ENCODE peak calls at places on chromosomes 1 and 21, in five cellular contexts. One of them, this sample, is unnamed.

GRCh38 chr21:44785620-44786344 is 15.8 kb downstream of the UBE2G2 start:
- DNase-seq in tibial artery: no peak
- DNase-seq in left ventricle myocardium inferior: no peak
- DNase-seq in transverse colon: no peak
- DNase-seq in CD8-positive, alpha-beta memory T cell: no peak
- DNase-seq in this sample: no peak

GRCh38 chr1:156126043-156126700 is 11.7 kb downstream of the LMNA start:
- DNase-seq in left ventricle myocardium inferior: peak; percentile 93
- DNase-seq in tibial artery: peak; percentile 94
- DNase-seq in CD8-positive, alpha-beta memory T cell: peak; percentile 76
- DNase-seq in transverse colon: peak; percentile 82
- DNase-seq in this sample: peak; percentile 45

GRCh38 chr1:99850458-99850974 is 355 bp downstream of the AGL start:
- DNase-seq in tibial artery: no peak
- DNase-seq in CD8-positive, alpha-beta memory T cell: no peak
- DNase-seq in transverse colon: no peak
- DNase-seq in left ventricle myocardium inferior: no peak
- DNase-seq in this sample: no peak

GRCh38 chr21:42887321-42887720 is 5.8 kb upstream of the NDUFV3 start:
- DNase-seq in left ventricle myocardium inferior: no peak
- DNase-seq in tibial artery: no peak
- DNase-seq in CD8-positive, alpha-beta memory T cell: no peak
- DNase-seq in transverse colon: no peak
- DNase-seq in this sample: no peak

GRCh38 chr1:64234714-64235113 is 31.3 kb downstream of the UBE2U start:
- DNase-seq in tibial artery: no peak
- DNase-seq in transverse colon: no peak
- DNase-seq in left ventricle myocardium inferior: no peak
- DNase-seq in CD8-positive, alpha-beta memory T cell: no peak
- DNase-seq in this sample: no peak

GRCh38 chr1:207858271-207858670 is 52.7 kb downstream of the CD34 start:
- DNase-seq in CD8-positive, alpha-beta memory T cell: no peak
- DNase-seq in tibial artery: no peak
- DNase-seq in left ventricle myocardium inferior: no peak
- DNase-seq in transverse colon: no peak
- DNase-seq in this sample: no peak

GRCh38 chr1:110348050-110348449 is 8.9 kb downstream of the RBM15 start:
- DNase-seq in tibial artery: no peak
- DNase-seq in transverse colon: no peak
- DNase-seq in left ventricle myocardium inferior: no peak
- DNase-seq in CD8-positive, alpha-beta memory T cell: no peak
- DNase-seq in this sample: no peak

GRCh38 chr21:38258803-38259485 is 2.2 kb downstream of the KCNJ15 start:
- DNase-seq in CD8-positive, alpha-beta memory T cell: no peak
- DNase-seq in tibial artery: no peak
- DNase-seq in left ventricle myocardium inferior: no peak
- DNase-seq in transverse colon: no peak
- DNase-seq in this sample: no peak

GRCh38 chr21:27152996-27153395 is 186.1 kb upstream of the ADAMTS5 start:
- DNase-seq in left ventricle myocardium inferior: no peak
- DNase-seq in tibial artery: no peak
- DNase-seq in transverse colon: no peak
- DNase-seq in CD8-positive, alpha-beta memory T cell: no peak
- DNase-seq in this sample: no peak

GRCh38 chr1:164651378-164651951 is 92.5 kb downstream of the PBX1 start:
- DNase-seq in tibial artery: peak; percentile 33
- DNase-seq in CD8-positive, alpha-beta memory T cell: no peak
- DNase-seq in left ventricle myocardium inferior: no peak
- DNase-seq in transverse colon: peak; percentile 75
- DNase-seq in this sample: peak; percentile 96

GRCh38 chr1:116460261-116460660 is 87.2 kb downstream of the ATP1A1 start:
- DNase-seq in left ventricle myocardium inferior: no peak
- DNase-seq in CD8-positive, alpha-beta memory T cell: no peak
- DNase-seq in transverse colon: no peak
- DNase-seq in tibial artery: no peak
- DNase-seq in this sample: no peak

GRCh38 chr1:2455757-2456156 is 20.3 kb upstream of the PLCH2 start:
- DNase-seq in tibial artery: no peak
- DNase-seq in left ventricle myocardium inferior: no peak
- DNase-seq in transverse colon: no peak
- DNase-seq in CD8-positive, alpha-beta memory T cell: no peak
- DNase-seq in this sample: no peak

GRCh38 chr1:118396824-118397530 is 211.9 kb upstream of the SPAG17 start:
- DNase-seq in CD8-positive, alpha-beta memory T cell: no peak
- DNase-seq in tibial artery: no peak
- DNase-seq in transverse colon: no peak
- DNase-seq in left ventricle myocardium inferior: no peak
- DNase-seq in this sample: no peak

GRCh38 chr1:173103006-173103405 is 52.3 kb upstream of the TNFSF18 start:
- DNase-seq in left ventricle myocardium inferior: no peak
- DNase-seq in tibial artery: no peak
- DNase-seq in transverse colon: no peak
- DNase-seq in CD8-positive, alpha-beta memory T cell: no peak
- DNase-seq in this sample: no peak

GRCh38 chr21:46608672-46609111 is 3.8 kb upstream of the S100B start:
- DNase-seq in left ventricle myocardium inferior: no peak
- DNase-seq in transverse colon: no peak
- DNase-seq in CD8-positive, alpha-beta memory T cell: no peak
- DNase-seq in tibial artery: no peak
- DNase-seq in this sample: no peak

GRCh38 chr1:186295980-186296379 is 79.1 kb downstream of the TPR start:
- DNase-seq in CD8-positive, alpha-beta memory T cell: no peak
- DNase-seq in left ventricle myocardium inferior: no peak
- DNase-seq in transverse colon: no peak
- DNase-seq in tibial artery: no peak
- DNase-seq in this sample: peak; percentile 24

GRCh38 chr1:11067716-11068495 is 8.1 kb upstream of the SRM start:
- DNase-seq in CD8-positive, alpha-beta memory T cell: no peak
- DNase-seq in transverse colon: no peak
- DNase-seq in tibial artery: no peak
- DNase-seq in left ventricle myocardium inferior: no peak
- DNase-seq in this sample: no peak

DNA sequence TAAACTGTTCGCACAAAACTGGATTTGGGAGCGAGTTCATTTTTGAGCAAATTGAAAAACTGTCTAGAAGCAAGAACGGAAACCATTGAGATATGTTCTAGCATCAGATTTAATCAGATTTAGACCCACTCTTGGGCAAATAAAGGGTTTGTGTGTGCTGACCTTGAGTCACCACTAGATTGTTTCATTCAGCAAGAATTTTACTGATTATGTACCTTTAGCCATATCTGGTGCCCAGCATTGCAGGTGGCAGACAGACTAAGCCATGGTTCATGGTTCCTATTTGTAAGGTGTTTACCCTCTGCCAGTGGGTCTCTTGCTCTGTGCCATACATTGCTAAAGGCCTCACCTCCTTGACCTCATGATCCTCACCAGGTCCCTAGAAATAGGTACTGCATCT is 1.4 kb downstream of the NUDC start:
- DNase-seq in left ventricle myocardium inferior: no peak
- DNase-seq in transverse colon: no peak
- DNase-seq in CD8-positive, alpha-beta memory T cell: no peak
- DNase-seq in tibial artery: no peak
- DNase-seq in this sample: no peak
- H3K4me3 ChIP-seq in left ventricle myocardium inferior: peak overlapping the region; percentile 92
- H3K4me3 ChIP-seq in transverse colon: no peak overlapping the region
- H3K4me3 ChIP-seq in CD8-positive, alpha-beta memory T cell: peak overlapping the region; percentile 77
- H3K4me3 ChIP-seq in tibial artery: peak overlapping the region; percentile 91
- H3K4me3 ChIP-seq in this sample: no peak overlapping the region

GRCh38 chr1:51621161-51621560 is 4.3 kb downstream of the OSBPL9 start:
- DNase-seq in transverse colon: no peak
- DNase-seq in CD8-positive, alpha-beta memory T cell: no peak
- DNase-seq in left ventricle myocardium inferior: no peak
- DNase-seq in tibial artery: no peak
- DNase-seq in this sample: no peak

GRCh38 chr1:51620470-51620869 is 3.6 kb downstream of the OSBPL9 start:
- DNase-seq in tibial artery: no peak
- DNase-seq in left ventricle myocardium inferior: no peak
- DNase-seq in CD8-positive, alpha-beta memory T cell: no peak
- DNase-seq in transverse colon: no peak
- DNase-seq in this sample: peak; percentile 39

GRCh38 chr1:51616490-51616889 is 402 bp upstream of the OSBPL9 start:
- DNase-seq in CD8-positive, alpha-beta memory T cell: no peak
- DNase-seq in transverse colon: no peak
- DNase-seq in left ventricle myocardium inferior: no peak
- DNase-seq in tibial artery: no peak
- DNase-seq in this sample: no peak

GRCh38 chr1:51616903-51617708 is at the start of gene OSBPL9:
- DNase-seq in left ventricle myocardium inferior: peak; percentile 87
- DNase-seq in transverse colon: peak; percentile 92
- DNase-seq in tibial artery: peak; percentile 92
- DNase-seq in CD8-positive, alpha-beta memory T cell: peak; percentile 83
- DNase-seq in this sample: peak; percentile 88

DNA sequence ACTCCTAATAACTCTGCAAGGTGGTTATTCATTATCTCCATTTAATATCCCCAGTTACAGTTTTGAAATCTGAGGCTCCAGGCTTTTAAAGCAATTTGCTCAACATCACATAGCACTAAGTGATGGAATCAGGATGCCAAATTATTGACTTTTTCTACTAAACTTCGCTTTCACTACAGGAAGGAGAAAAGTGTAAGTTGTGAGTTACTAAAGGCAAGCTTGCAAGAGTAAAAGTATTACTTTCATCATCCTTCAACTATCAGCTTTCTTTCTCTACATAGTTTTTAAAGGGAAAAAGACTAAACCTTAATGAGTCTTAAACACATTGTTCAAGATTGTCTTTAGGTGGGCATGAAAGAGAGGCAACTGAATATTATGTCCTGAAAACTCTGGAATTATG is 1.8 kb downstream of the OSBPL9 start:
- DNase-seq in transverse colon: no peak
- DNase-seq in CD8-positive, alpha-beta memory T cell: no peak
- DNase-seq in left ventricle myocardium inferior: no peak
- DNase-seq in tibial artery: no peak
- DNase-seq in this sample: no peak
- H3K4me3 ChIP-seq in transverse colon: no peak overlapping the region
- H3K4me3 ChIP-seq in CD8-positive, alpha-beta memory T cell: no peak overlapping the region
- H3K4me3 ChIP-seq in left ventricle myocardium inferior: peak overlapping the region; percentile 85
- H3K4me3 ChIP-seq in tibial artery: peak overlapping the region; percentile 76
- H3K4me3 ChIP-seq in this sample: no peak overlapping the region

GRCh38 chr1:23116216-23116836 is 52.3 kb downstream of the LUZP1 start:
- DNase-seq in left ventricle myocardium inferior: no peak
- DNase-seq in CD8-positive, alpha-beta memory T cell: no peak
- DNase-seq in transverse colon: no peak
- DNase-seq in tibial artery: no peak
- DNase-seq in this sample: no peak

GRCh38 chr1:23118407-23118806 is 50.2 kb downstream of the LUZP1 start:
- DNase-seq in left ventricle myocardium inferior: no peak
- DNase-seq in transverse colon: no peak
- DNase-seq in CD8-positive, alpha-beta memory T cell: no peak
- DNase-seq in tibial artery: no peak
- DNase-seq in this sample: no peak

GRCh38 chr1:23120383-23120782 is 48.3 kb downstream of the LUZP1 start:
- DNase-seq in transverse colon: no peak
- DNase-seq in left ventricle myocardium inferior: no peak
- DNase-seq in CD8-positive, alpha-beta memory T cell: no peak
- DNase-seq in tibial artery: no peak
- DNase-seq in this sample: no peak

GRCh38 chr1:23116921-23117699 is 51.5 kb downstream of the LUZP1 start:
- DNase-seq in CD8-positive, alpha-beta memory T cell: no peak
- DNase-seq in left ventricle myocardium inferior: no peak
- DNase-seq in transverse colon: no peak
- DNase-seq in tibial artery: no peak
- DNase-seq in this sample: no peak

DNA sequence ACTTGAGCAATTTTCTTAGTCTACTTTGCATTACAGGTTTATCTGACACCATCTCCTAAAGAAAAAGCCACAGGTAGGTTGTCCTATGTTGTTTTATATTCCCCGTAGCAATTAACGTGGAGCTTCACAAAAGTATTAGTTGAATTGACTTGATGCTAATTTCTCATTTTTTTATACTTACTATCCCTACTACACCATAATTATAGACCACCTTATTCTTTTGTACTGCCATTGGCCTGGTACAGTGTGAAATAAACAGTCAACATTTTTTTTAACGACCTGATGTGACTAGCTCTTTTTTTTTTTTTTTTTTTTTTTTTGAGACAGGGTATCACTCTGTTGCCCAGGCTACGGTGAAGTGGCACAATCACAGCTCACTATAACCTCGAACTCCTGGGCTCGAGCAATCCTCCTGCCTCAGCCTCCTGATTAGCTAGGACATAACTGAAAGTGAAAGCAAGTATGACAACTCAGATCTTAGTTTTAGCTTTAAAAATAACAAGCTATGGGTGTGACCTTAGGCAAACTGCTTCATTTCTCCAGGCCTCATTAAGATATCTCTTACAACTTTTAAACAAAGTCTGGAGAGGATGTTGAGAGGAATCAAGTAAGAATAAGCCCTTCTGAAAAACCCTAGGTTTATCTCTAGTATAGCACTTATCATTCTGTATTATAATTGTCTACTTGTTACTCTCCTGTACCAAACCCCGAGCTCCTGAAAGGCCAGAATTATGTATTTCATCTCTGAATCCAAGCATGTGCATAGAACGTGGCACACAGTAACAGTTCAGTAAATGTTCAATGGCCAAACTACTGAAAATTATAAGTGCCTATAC is 49.5 kb downstream of the LUZP1 start:
- DNase-seq in transverse colon: peak; percentile 19
- DNase-seq in tibial artery: no peak
- DNase-seq in left ventricle myocardium inferior: no peak
- DNase-seq in CD8-positive, alpha-beta memory T cell: peak; percentile 41
- DNase-seq in this sample: peak; percentile 48
- H3K4me3 ChIP-seq in transverse colon: no peak overlapping the region
- H3K4me3 ChIP-seq in tibial artery: peak overlapping the region; percentile 6
- H3K4me3 ChIP-seq in left ventricle myocardium inferior: peak overlapping the region; percentile 38
- H3K4me3 ChIP-seq in CD8-positive, alpha-beta memory T cell: peak overlapping the region; percentile 52
- H3K4me3 ChIP-seq in this sample: no peak overlapping the region

GRCh38 chr1:204362984-204363334 is 3.2 kb upstream of the PLEKHA6 start:
- DNase-seq in tibial artery: no peak
- DNase-seq in CD8-positive, alpha-beta memory T cell: no peak
- DNase-seq in transverse colon: no peak
- DNase-seq in left ventricle myocardium inferior: no peak
- DNase-seq in this sample: no peak
- H3K4me3 ChIP-seq in tibial artery: peak overlapping the region; percentile 55
- H3K4me3 ChIP-seq in CD8-positive, alpha-beta memory T cell: peak overlapping the region; percentile 69
- H3K4me3 ChIP-seq in transverse colon: peak overlapping the region; percentile 30
- H3K4me3 ChIP-seq in left ventricle myocardium inferior: peak overlapping the region; percentile 65
- H3K4me3 ChIP-seq in this sample: no peak overlapping the region

DNA sequence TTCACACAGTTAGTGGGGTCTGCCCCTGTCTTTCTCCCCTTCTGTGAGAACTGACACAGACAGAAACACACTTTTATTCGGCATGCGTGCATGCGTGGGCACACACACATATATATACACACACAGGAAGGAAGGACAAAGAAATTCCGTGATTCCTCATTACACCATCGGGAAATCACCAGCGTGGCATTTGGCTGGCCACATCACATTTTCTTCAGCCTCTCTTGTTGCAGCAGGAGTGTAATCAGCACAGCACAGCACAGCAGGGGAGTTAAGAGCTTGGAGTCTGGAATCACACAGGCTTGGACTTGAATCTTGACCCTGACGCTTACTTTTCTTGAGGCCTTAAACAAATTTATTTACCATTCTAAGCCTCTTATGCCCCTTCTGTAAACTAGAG is 45.4 kb upstream of the EPHA8 start:
- DNase-seq in CD8-positive, alpha-beta memory T cell: no peak
- DNase-seq in transverse colon: no peak
- DNase-seq in tibial artery: no peak
- DNase-seq in left ventricle myocardium inferior: no peak
- DNase-seq in this sample: no peak
- H3K4me3 ChIP-seq in CD8-positive, alpha-beta memory T cell: no peak overlapping the region
- H3K4me3 ChIP-seq in transverse colon: no peak overlapping the region
- H3K4me3 ChIP-seq in tibial artery: no peak overlapping the region
- H3K4me3 ChIP-seq in left ventricle myocardium inferior: no peak overlapping the region
- H3K4me3 ChIP-seq in this sample: no peak overlapping the region